ENCODE peak calls at places on chromosomes 7 and 10, in nine cellular contexts. One of them, this sample, is unnamed. For H3K36me3, the result is how much of the 10 kb centered on the place peaks cover.

GRCh38 chr10:66833861-66834260 is 92.0 kb upstream of the LRRTM3 start:
- DNase-seq in CD8-positive, alpha-beta T cell: no peak
- DNase-seq in fibroblast of lung: no peak
- DNase-seq in lung: no peak
- DNase-seq in OCI-LY7: no peak
- DNase-seq in CD8-positive, alpha-beta memory T cell: no peak
- DNase-seq in mesendoderm: peak
- DNase-seq in brain microvascular endothelial cell: no peak
- DNase-seq in right atrium auricular region: no peak
- DNase-seq in this sample: no peak

GRCh38 chr7:74038194-74038961 is 10.4 kb downstream of the ELN start:
- DNase-seq in mesendoderm: no peak
- DNase-seq in lung: no peak
- DNase-seq in right atrium auricular region: no peak
- DNase-seq in CD8-positive, alpha-beta memory T cell: no peak
- DNase-seq in brain microvascular endothelial cell: no peak
- DNase-seq in fibroblast of lung: no peak
- DNase-seq in OCI-LY7: no peak
- DNase-seq in CD8-positive, alpha-beta T cell: no peak
- DNase-seq in this sample: no peak

GRCh38 chr10:33335800-33336605 is 1.5 kb upstream of the NRP1 start:
- DNase-seq in CD8-positive, alpha-beta memory T cell: no peak
- DNase-seq in mesendoderm: peak
- DNase-seq in fibroblast of lung: peak
- DNase-seq in brain microvascular endothelial cell: peak
- DNase-seq in right atrium auricular region: peak
- DNase-seq in lung: peak
- DNase-seq in OCI-LY7: no peak
- DNase-seq in CD8-positive, alpha-beta T cell: no peak
- DNase-seq in this sample: peak

GRCh38 chr7:99218406-99219184 is 10.7 kb upstream of the KPNA7 start:
- DNase-seq in fibroblast of lung: no peak
- DNase-seq in OCI-LY7: no peak
- DNase-seq in lung: no peak
- DNase-seq in brain microvascular endothelial cell: no peak
- DNase-seq in right atrium auricular region: no peak
- DNase-seq in mesendoderm: no peak
- DNase-seq in CD8-positive, alpha-beta memory T cell: no peak
- DNase-seq in CD8-positive, alpha-beta T cell: no peak
- DNase-seq in this sample: peak

GRCh38 chr10:77548671-77549070 is 88.9 kb downstream of the KCNMA1 start:
- DNase-seq in CD8-positive, alpha-beta memory T cell: no peak
- DNase-seq in lung: no peak
- DNase-seq in mesendoderm: no peak
- DNase-seq in CD8-positive, alpha-beta T cell: no peak
- DNase-seq in brain microvascular endothelial cell: no peak
- DNase-seq in fibroblast of lung: no peak
- DNase-seq in OCI-LY7: no peak
- DNase-seq in right atrium auricular region: no peak
- DNase-seq in this sample: no peak

GRCh38 chr10:107585630-107586029 is 421.1 kb upstream of the SORCS1 start:
- DNase-seq in CD8-positive, alpha-beta memory T cell: no peak
- DNase-seq in lung: no peak
- DNase-seq in right atrium auricular region: no peak
- DNase-seq in CD8-positive, alpha-beta T cell: no peak
- DNase-seq in brain microvascular endothelial cell: no peak
- DNase-seq in fibroblast of lung: no peak
- DNase-seq in OCI-LY7: no peak
- DNase-seq in mesendoderm: no peak
- DNase-seq in this sample: no peak

GRCh38 chr10:95246582-95247051 is 44.2 kb downstream of the PDLIM1 start:
- DNase-seq in brain microvascular endothelial cell: peak
- DNase-seq in fibroblast of lung: peak
- DNase-seq in lung: peak
- DNase-seq in OCI-LY7: peak
- DNase-seq in CD8-positive, alpha-beta T cell: peak
- DNase-seq in CD8-positive, alpha-beta memory T cell: peak
- DNase-seq in right atrium auricular region: peak
- DNase-seq in mesendoderm: peak
- DNase-seq in this sample: peak

GRCh38 chr7:78296689-78297371 is 498.3 kb downstream of the PHTF2 start:
- DNase-seq in brain microvascular endothelial cell: no peak
- DNase-seq in right atrium auricular region: no peak
- DNase-seq in mesendoderm: no peak
- DNase-seq in CD8-positive, alpha-beta T cell: no peak
- DNase-seq in lung: no peak
- DNase-seq in CD8-positive, alpha-beta memory T cell: no peak
- DNase-seq in fibroblast of lung: no peak
- DNase-seq in OCI-LY7: peak
- DNase-seq in this sample: no peak

GRCh38 chr10:125014984-125015944 is 73.3 kb downstream of the ZRANB1 start:
- DNase-seq in OCI-LY7: no peak
- DNase-seq in CD8-positive, alpha-beta T cell: no peak
- DNase-seq in CD8-positive, alpha-beta memory T cell: peak
- DNase-seq in brain microvascular endothelial cell: no peak
- DNase-seq in mesendoderm: no peak
- DNase-seq in right atrium auricular region: no peak
- DNase-seq in fibroblast of lung: peak
- DNase-seq in lung: no peak
- DNase-seq in this sample: no peak

GRCh38 chr10:72068901-72069446 is 19.4 kb downstream of the SPOCK2 start:
- DNase-seq in fibroblast of lung: no peak
- DNase-seq in lung: no peak
- DNase-seq in CD8-positive, alpha-beta T cell: no peak
- DNase-seq in brain microvascular endothelial cell: no peak
- DNase-seq in CD8-positive, alpha-beta memory T cell: no peak
- DNase-seq in mesendoderm: no peak
- DNase-seq in right atrium auricular region: no peak
- DNase-seq in OCI-LY7: no peak
- DNase-seq in this sample: peak

GRCh38 chr7:128757203-128757602 is 18.0 kb downstream of the CALU start:
- DNase-seq in OCI-LY7: no peak
- DNase-seq in CD8-positive, alpha-beta T cell: no peak
- DNase-seq in CD8-positive, alpha-beta memory T cell: no peak
- DNase-seq in fibroblast of lung: no peak
- DNase-seq in lung: no peak
- DNase-seq in mesendoderm: no peak
- DNase-seq in right atrium auricular region: no peak
- DNase-seq in brain microvascular endothelial cell: no peak
- DNase-seq in this sample: no peak

GRCh38 chr7:128758553-128758952 is 17.0 kb downstream of the OPN1SW start:
- DNase-seq in CD8-positive, alpha-beta T cell: no peak
- DNase-seq in CD8-positive, alpha-beta memory T cell: no peak
- DNase-seq in OCI-LY7: no peak
- DNase-seq in brain microvascular endothelial cell: no peak
- DNase-seq in right atrium auricular region: no peak
- DNase-seq in fibroblast of lung: no peak
- DNase-seq in mesendoderm: no peak
- DNase-seq in lung: no peak
- DNase-seq in this sample: no peak

GRCh38 chr7:128759274-128759673 is 16.3 kb downstream of the OPN1SW start:
- DNase-seq in right atrium auricular region: no peak
- DNase-seq in fibroblast of lung: no peak
- DNase-seq in CD8-positive, alpha-beta memory T cell: no peak
- DNase-seq in CD8-positive, alpha-beta T cell: no peak
- DNase-seq in brain microvascular endothelial cell: no peak
- DNase-seq in lung: no peak
- DNase-seq in mesendoderm: no peak
- DNase-seq in OCI-LY7: no peak
- DNase-seq in this sample: no peak

GRCh38 chr7:128755075-128755474 is 15.9 kb downstream of the CALU start:
- DNase-seq in mesendoderm: no peak
- DNase-seq in fibroblast of lung: no peak
- DNase-seq in brain microvascular endothelial cell: no peak
- DNase-seq in OCI-LY7: no peak
- DNase-seq in CD8-positive, alpha-beta memory T cell: no peak
- DNase-seq in right atrium auricular region: no peak
- DNase-seq in CD8-positive, alpha-beta T cell: no peak
- DNase-seq in lung: no peak
- DNase-seq in this sample: no peak

DNA sequence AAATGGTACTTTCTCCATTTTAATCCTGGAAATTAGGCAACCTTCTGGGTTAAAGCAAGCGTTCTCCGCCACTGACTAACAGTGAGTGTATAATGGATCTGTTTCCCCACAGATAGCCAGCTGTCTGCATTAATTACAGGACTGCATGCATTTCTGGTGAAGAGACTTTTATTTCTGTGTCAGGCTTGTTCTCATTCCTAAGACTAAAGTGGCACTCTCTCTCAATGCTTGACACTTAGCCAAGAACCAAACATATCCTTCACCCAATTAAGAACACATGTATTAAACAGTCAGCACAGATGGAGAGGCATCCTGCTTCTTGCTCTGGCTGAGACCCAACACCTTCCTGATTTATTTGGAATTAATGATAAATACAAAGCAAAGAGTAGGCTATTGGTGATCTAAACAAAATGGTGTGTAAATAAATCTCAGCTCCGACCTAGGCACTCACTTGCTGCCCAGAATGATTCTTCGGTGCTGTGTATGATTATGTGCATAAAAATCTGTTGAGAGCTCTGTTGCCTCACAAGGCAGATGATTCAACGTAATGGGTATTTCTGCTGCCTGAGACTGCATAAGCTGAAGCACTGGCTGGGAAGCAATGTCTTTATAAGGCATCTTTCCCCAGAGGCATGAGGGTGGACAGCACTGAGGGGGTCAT is 16.8 kb downstream of the CALU start:
- DNase-seq in brain microvascular endothelial cell: peak
- DNase-seq in CD8-positive, alpha-beta memory T cell: no peak
- DNase-seq in mesendoderm: no peak
- DNase-seq in lung: no peak
- DNase-seq in right atrium auricular region: no peak
- DNase-seq in OCI-LY7: no peak
- DNase-seq in CD8-positive, alpha-beta T cell: no peak
- DNase-seq in fibroblast of lung: peak
- DNase-seq in this sample: no peak
- H3K36me3 ChIP-seq in brain microvascular endothelial cell: half or more
- H3K36me3 ChIP-seq in CD8-positive, alpha-beta memory T cell: under half
- H3K36me3 ChIP-seq in mesendoderm: under half
- H3K36me3 ChIP-seq in lung: under half
- H3K36me3 ChIP-seq in right atrium auricular region: half or more
- H3K36me3 ChIP-seq in OCI-LY7: half or more
- H3K36me3 ChIP-seq in CD8-positive, alpha-beta T cell: under half
- H3K36me3 ChIP-seq in fibroblast of lung: under half
- H3K36me3 ChIP-seq in this sample: half or more

DNA sequence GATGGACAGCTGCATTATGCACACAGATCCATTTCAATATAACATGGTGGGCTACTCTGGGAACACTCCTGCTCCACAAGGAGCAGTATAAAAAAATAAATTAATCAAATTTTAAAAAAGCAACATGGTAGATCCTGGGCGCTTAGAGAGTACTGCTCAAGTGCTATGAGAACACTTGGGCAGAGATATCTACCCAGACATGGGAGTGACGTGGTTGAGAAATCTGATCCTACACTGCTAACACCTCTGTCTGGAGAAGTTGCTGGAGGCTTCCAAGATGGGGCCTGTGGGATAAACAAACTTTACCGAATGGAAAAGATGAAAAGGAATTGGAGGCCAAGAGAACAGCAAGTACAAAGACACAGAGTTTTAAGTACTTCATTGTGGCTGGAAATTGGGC is 9.0 kb downstream of the NSMCE4A start:
- DNase-seq in OCI-LY7: no peak
- DNase-seq in fibroblast of lung: peak
- DNase-seq in right atrium auricular region: no peak
- DNase-seq in brain microvascular endothelial cell: no peak
- DNase-seq in mesendoderm: no peak
- DNase-seq in CD8-positive, alpha-beta T cell: no peak
- DNase-seq in CD8-positive, alpha-beta memory T cell: no peak
- DNase-seq in lung: no peak
- DNase-seq in this sample: no peak
- H3K36me3 ChIP-seq in OCI-LY7: half or more
- H3K36me3 ChIP-seq in fibroblast of lung: under half
- H3K36me3 ChIP-seq in right atrium auricular region: half or more
- H3K36me3 ChIP-seq in brain microvascular endothelial cell: under half
- H3K36me3 ChIP-seq in mesendoderm: under half
- H3K36me3 ChIP-seq in CD8-positive, alpha-beta T cell: under half
- H3K36me3 ChIP-seq in CD8-positive, alpha-beta memory T cell: under half
- H3K36me3 ChIP-seq in lung: under half
- H3K36me3 ChIP-seq in this sample: half or more

GRCh38 chr10:93678386-93678785 is 24.0 kb downstream of the FRA10AC1 start:
- DNase-seq in right atrium auricular region: no peak
- DNase-seq in mesendoderm: peak
- DNase-seq in fibroblast of lung: no peak
- DNase-seq in CD8-positive, alpha-beta memory T cell: no peak
- DNase-seq in lung: no peak
- DNase-seq in CD8-positive, alpha-beta T cell: no peak
- DNase-seq in OCI-LY7: no peak
- DNase-seq in brain microvascular endothelial cell: no peak
- DNase-seq in this sample: no peak
- H3K36me3 ChIP-seq in right atrium auricular region: under half
- H3K36me3 ChIP-seq in mesendoderm: under half
- H3K36me3 ChIP-seq in fibroblast of lung: under half
- H3K36me3 ChIP-seq in CD8-positive, alpha-beta memory T cell: under half
- H3K36me3 ChIP-seq in lung: under half
- H3K36me3 ChIP-seq in CD8-positive, alpha-beta T cell: under half
- H3K36me3 ChIP-seq in OCI-LY7: half or more
- H3K36me3 ChIP-seq in brain microvascular endothelial cell: under half
- H3K36me3 ChIP-seq in this sample: half or more

GRCh38 chr10:75228834-75229233 is 6.9 kb downstream of the COMTD1 start:
- DNase-seq in fibroblast of lung: peak
- DNase-seq in right atrium auricular region: no peak
- DNase-seq in CD8-positive, alpha-beta memory T cell: no peak
- DNase-seq in brain microvascular endothelial cell: no peak
- DNase-seq in mesendoderm: no peak
- DNase-seq in OCI-LY7: no peak
- DNase-seq in lung: no peak
- DNase-seq in CD8-positive, alpha-beta T cell: no peak
- DNase-seq in this sample: no peak
- H3K36me3 ChIP-seq in fibroblast of lung: under half
- H3K36me3 ChIP-seq in right atrium auricular region: half or more
- H3K36me3 ChIP-seq in CD8-positive, alpha-beta memory T cell: under half
- H3K36me3 ChIP-seq in brain microvascular endothelial cell: half or more
- H3K36me3 ChIP-seq in mesendoderm: under half
- H3K36me3 ChIP-seq in OCI-LY7: half or more
- H3K36me3 ChIP-seq in lung: under half
- H3K36me3 ChIP-seq in CD8-positive, alpha-beta T cell: under half
- H3K36me3 ChIP-seq in this sample: under half

This sample was measured in spleen.